ENCODE peak calls at places on chromosomes 13 and 19, in eight cellular contexts. G, Z, Y, J, C, E, I and W are unnamed samples.

GRCh38 chr13:51478418-51479198 is 25.8 kb upstream of the INTS6 start:
- DNase-seq in E (no peak), Y (no peak), G (no peak), I (no peak), J (no peak), Z (no peak), C (no peak), W (no peak)

GRCh38 chr13:40536443-40537113 is 129.9 kb downstream of the FOXO1 start:
- DNase-seq in J (no peak), E (no peak), I (no peak), Z (peak; percentile 75), G (no peak), C (peak; percentile 74), Y (no peak), W (no peak)

GRCh38 chr13:90564096-90564495 is 783.4 kb upstream of the MIR17HG start:
- DNase-seq in G (no peak), J (no peak), Y (peak; percentile 59), E (no peak), C (no peak), Z (no peak), I (no peak), W (no peak)

GRCh38 chr19:39270091-39270871 is 2.1 kb downstream of the IFNL2 start:
- DNase-seq in J (no peak), E (no peak), C (no peak), G (no peak), I (no peak), Y (no peak), Z (no peak), W (no peak)

GRCh38 chr13:45325806-45326205 is 15.2 kb downstream of the TPT1 start:
- DNase-seq in C (no peak), G (peak; percentile 84), Z (no peak), J (peak; percentile 61), Y (no peak), I (peak; percentile 84), E (peak; percentile 28), W (no peak)

GRCh38 chr13:109419896-109420295 is 366.5 kb downstream of the IRS2 start:
- DNase-seq in J (no peak), Y (no peak), Z (no peak), G (no peak), E (no peak), I (no peak), C (no peak), W (no peak)

GRCh38 chr13:30605052-30605451 is 12.7 kb upstream of the USPL1 start:
- DNase-seq in Y (no peak), G (no peak), I (no peak), Z (no peak), C (no peak), J (no peak), E (no peak), W (no peak)

GRCh38 chr19:18408053-18408476 is 10.6 kb upstream of the LRRC25 start:
- DNase-seq in G (no peak), E (no peak), Z (peak; percentile 90), I (peak; percentile 8), C (peak; percentile 63), J (no peak), Y (peak; percentile 85), W (no peak)

GRCh38 chr19:9836021-9836420 is 903 bp downstream of the PIN1 start:
- DNase-seq in Y (no peak), Z (no peak), I (no peak), G (peak; percentile 22), C (no peak), J (no peak), E (no peak), W (no peak)
- TF ChIP-seq CTCF in Y (no peak), Z (no peak), I (no peak), G (no peak), C (no peak), J (no peak), E (no peak), W (no peak)

GRCh38 chr19:50658438-50659317 is 9.4 kb downstream of the C19orf81 start:
- DNase-seq in G (peak; percentile 3), Y (peak; percentile 92), C (no peak), I (peak; percentile 53), E (peak; percentile 23), J (peak; percentile 86), Z (peak; percentile 97), W (no peak)
- TF ChIP-seq CTCF in G (no peak), Y (no peak), C (no peak), I (no peak), E (no peak), J (no peak), Z (no peak), W (no peak)

GRCh38 chr13:70622785-70623184 is 514.5 kb upstream of the KLHL1 start:
- DNase-seq in J (no peak), C (no peak), G (no peak), E (no peak), I (no peak), Y (no peak), Z (no peak), W (no peak)

GRCh38 chr13:70623260-70623659 is 515.0 kb upstream of the KLHL1 start:
- DNase-seq in J (no peak), C (no peak), G (peak; percentile 14), E (no peak), Y (no peak), I (no peak), Z (no peak), W (no peak)
- TF ChIP-seq CTCF in J (peak; percentile 65), C (peak; percentile 32), G (peak; percentile 25), E (peak; percentile 13), Y (peak; percentile 28), I (peak; percentile 39), Z (peak; percentile 62), W (peak; percentile 88)

DNA sequence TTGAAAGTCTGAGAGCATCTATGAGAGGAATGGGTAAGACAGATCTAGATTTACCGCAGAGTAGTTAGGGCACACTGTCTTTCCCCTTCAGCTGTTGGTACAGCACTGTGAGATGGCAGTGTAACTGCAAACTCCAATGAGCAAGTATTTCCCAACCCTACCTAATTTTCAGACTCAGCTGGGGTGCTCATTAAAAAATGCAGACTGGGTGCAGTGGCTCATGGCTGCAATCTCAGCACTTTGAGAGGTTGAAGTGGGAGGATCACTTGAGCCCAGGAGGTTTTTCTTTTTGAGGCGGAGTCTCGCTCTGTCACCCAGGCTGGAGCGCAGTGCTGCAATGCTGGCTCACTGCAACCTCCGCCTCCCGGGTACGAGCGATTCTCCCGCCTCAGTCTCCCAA is 12.6 kb downstream of the QPCTL start:
- DNase-seq in C (no peak), J (no peak), G (no peak), E (no peak), Z (no peak), Y (no peak), I (no peak), W (no peak)
- TF ChIP-seq CTCF in C (no peak), J (no peak), G (no peak), E (no peak), Z (no peak), Y (no peak), I (no peak), W (no peak)

GRCh38 chr19:11479090-11479469 is 1.8 kb downstream of the ELAVL3 start:
- DNase-seq in Z (no peak), J (no peak), Y (no peak), I (no peak), C (no peak), G (no peak), E (no peak), W (no peak)

GRCh38 chr19:11480081-11480926 is 542 bp downstream of the ELAVL3 start:
- DNase-seq in I (no peak), Y (peak; percentile 80), J (no peak), C (no peak), E (no peak), G (no peak), Z (no peak), W (no peak)

GRCh38 chr19:11479470-11480080 is 1.3 kb downstream of the ELAVL3 start:
- DNase-seq in E (no peak), Y (no peak), I (no peak), Z (peak; percentile 95), J (peak; percentile 81), C (peak; percentile 93), G (no peak), W (no peak)

GRCh38 chr19:11475861-11476260 is 5.0 kb downstream of the ELAVL3 start:
- DNase-seq in Y (no peak), G (no peak), J (no peak), C (no peak), E (no peak), Z (no peak), I (no peak), W (no peak)

DNA sequence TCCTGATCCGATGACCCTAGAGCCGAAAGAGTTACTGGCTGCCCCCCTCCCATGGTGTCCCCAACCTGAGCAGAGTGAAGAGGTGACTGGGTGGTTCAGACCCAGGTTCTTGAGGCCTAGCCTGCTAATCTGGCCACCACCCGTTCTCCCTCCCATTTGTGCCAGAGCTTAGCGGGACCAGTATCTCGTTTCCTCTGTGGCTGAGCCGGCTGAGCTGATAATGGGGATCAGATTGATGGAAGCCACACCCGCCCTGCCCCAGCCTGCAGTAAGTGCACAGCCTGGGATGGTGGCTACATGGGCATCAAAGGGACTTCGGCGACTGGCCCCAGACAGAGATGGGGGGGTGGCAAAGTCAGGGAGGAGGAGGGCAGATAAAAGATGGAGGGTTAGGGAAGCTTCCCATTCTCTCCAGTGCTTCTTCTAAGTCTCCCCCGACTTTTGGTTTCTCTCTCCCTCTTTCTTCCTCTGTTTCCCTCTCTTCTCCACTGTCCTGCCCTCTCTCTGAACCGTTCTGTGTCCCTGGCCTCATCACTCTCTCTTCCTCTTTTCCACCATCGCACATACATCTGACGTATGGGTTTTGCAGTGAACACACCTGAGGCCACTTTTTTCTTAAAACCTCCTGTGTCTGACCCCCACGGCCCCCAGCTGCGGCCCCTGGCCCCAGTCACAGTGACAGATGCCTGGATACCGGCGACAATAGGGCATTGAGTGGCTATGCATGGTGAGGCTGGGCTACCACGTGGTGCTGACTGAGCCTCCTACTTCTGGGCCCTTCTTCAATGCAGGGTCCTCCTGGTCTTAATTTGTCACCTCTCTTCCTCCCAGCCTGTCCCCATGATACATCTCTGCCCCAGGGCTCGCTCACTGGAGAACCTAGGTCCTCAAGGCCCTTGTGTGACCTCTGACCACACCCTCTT is 2.4 kb downstream of the ELAVL3 start:
- DNase-seq in E (no peak), J (no peak), Y (no peak), Z (no peak), G (no peak), C (no peak), I (no peak), W (no peak)
- TF ChIP-seq CTCF in E (no peak), J (no peak), Y (no peak), Z (no peak), G (no peak), C (no peak), I (no peak), W (no peak)

DNA sequence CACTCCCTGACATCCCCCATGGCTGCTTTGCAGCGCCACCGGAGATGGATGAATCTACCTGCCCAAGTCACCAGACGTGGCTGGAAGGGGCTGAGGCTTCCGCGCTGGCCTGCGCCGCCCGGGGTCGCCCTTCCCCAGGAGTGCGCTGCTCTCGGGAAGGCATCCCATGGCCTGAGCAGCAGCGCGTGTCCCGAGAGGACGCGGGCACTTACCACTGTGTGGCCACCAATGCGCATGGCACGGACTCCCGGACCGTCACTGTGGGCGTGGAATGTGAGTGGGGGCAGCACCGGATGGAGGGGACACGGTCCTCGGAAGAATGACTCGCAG is 4.6 kb downstream of the ICAM5 start:
- DNase-seq in I (no peak), C (no peak), Y (no peak), E (no peak), G (no peak), J (no peak), Z (peak; percentile 88), W (no peak)
- TF ChIP-seq CTCF in I (no peak), C (no peak), Y (no peak), E (no peak), G (peak; percentile 10), J (no peak), Z (peak; percentile 66), W (peak; percentile 17)